ENCODE peak calls at places on chromosomes 4 and X, in nine cellular contexts. T, P, I, K, S, V, N, H and M are unnamed samples.

GRCh38 chr4:159856451-159856850 is 753.6 kb downstream of the RAPGEF2 start:
- DNase-seq in V (no peak), N (no peak), K (no peak), H (no peak), I (no peak), P (no peak), S (no peak), T (no peak), M (no peak)

GRCh38 chrX:71222929-71223328 is at the start of gene GJB1:
- DNase-seq in I (no peak), T (no peak), V (no peak), H (no peak), K (no peak), N (no peak), P (no peak), S (no peak), M (no peak)

GRCh38 chrX:54550821-54551220 is 20.8 kb downstream of the GNL3L start:
- DNase-seq in H (no peak), T (no peak), S (no peak), K (no peak), V (no peak), I (no peak), P (no peak), N (no peak), M (no peak)

GRCh38 chr4:112747035-112747434 is 110.1 kb downstream of the LARP7 start:
- DNase-seq in N (no peak), S (no peak), T (no peak), H (no peak), I (no peak), K (no peak), P (no peak), V (no peak), M (no peak)

GRCh38 chr4:7978489-7978888 is 38.8 kb upstream of the AFAP1 start:
- DNase-seq in K (no peak), N (no peak), T (peak; percentile 43), S (peak; percentile 77), I (peak; percentile 80), V (no peak), P (no peak), H (no peak), M (peak; percentile 37)

GRCh38 chr4:10124167-10124930 is 7.8 kb upstream of the WDR1 start:
- DNase-seq in T (no peak), P (no peak), S (no peak), K (no peak), N (no peak), V (no peak), H (no peak), I (no peak), M (no peak)

GRCh38 chr4:101597204-101597603 is 193.3 kb upstream of the BANK1 start:
- DNase-seq in S (no peak), I (peak; percentile 21), H (peak; percentile 5), T (no peak), V (no peak), N (no peak), K (no peak), P (no peak), M (no peak)

GRCh38 chr4:99361268-99361922 is 8.8 kb upstream of the ADH1C start:
- DNase-seq in S (no peak), N (no peak), H (no peak), V (no peak), T (no peak), P (no peak), K (no peak), I (no peak), M (no peak)

GRCh38 chrX:45719751-45720501 is 519.2 kb upstream of the DIPK2B start:
- DNase-seq in I (no peak), H (no peak), N (no peak), P (no peak), K (no peak), S (no peak), T (no peak), V (no peak), M (no peak)

GRCh38 chr4:178823673-178824072 is 1381.4 kb upstream of the AGA start:
- DNase-seq in S (no peak), N (no peak), T (no peak), P (no peak), H (no peak), V (no peak), I (no peak), K (no peak), M (no peak)

GRCh38 chr4:105306158-105306781 is 159.6 kb downstream of the TET2 start:
- DNase-seq in I (no peak), N (no peak), H (peak; percentile 91), T (no peak), K (no peak), S (no peak), V (no peak), P (no peak), M (no peak)

GRCh38 chrX:10157545-10157944 is 770 bp downstream of the CLCN4 start:
- DNase-seq in T (no peak), I (peak; percentile 9), K (no peak), N (peak; percentile 26), H (no peak), V (no peak), S (no peak), P (no peak), M (no peak)

GRCh38 chrX:2650865-2651264 is 40.2 kb upstream of the CD99 start:
- DNase-seq in I (no peak), T (no peak), P (no peak), H (no peak), V (no peak), N (no peak), S (no peak), K (no peak), M (no peak)

GRCh38 chr4:74471228-74471627 is 26.3 kb downstream of the AREG start:
- DNase-seq in H (no peak), V (no peak), S (no peak), K (no peak), I (no peak), P (no peak), T (no peak), N (no peak), M (no peak)

GRCh38 chrX:11741574-11741973 is 16.5 kb upstream of the MSL3 start:
- DNase-seq in P (no peak), I (no peak), S (no peak), V (no peak), K (no peak), T (no peak), N (no peak), H (no peak), M (no peak)

GRCh38 chr4:112140536-112140935 is 4.7 kb upstream of the FAM241A start:
- DNase-seq in H (no peak), V (no peak), I (no peak), P (no peak), S (no peak), K (no peak), T (no peak), N (no peak), M (no peak)

GRCh38 chrX:22194207-22194606 is 78.5 kb upstream of the CBLL2 start:
- DNase-seq in H (no peak), S (no peak), P (no peak), T (no peak), I (no peak), N (no peak), K (no peak), V (no peak), M (no peak)

GRCh38 chr4:82232891-82233290 is 140.9 kb downstream of the HNRNPD start:
- DNase-seq in T (no peak), H (no peak), K (no peak), V (no peak), P (peak; percentile 15), I (no peak), S (no peak), N (no peak), M (no peak)

GRCh38 chrX:150694738-150695410 is 1.7 kb downstream of the MTMR1 start:
- DNase-seq in H (no peak), T (no peak), V (no peak), I (no peak), P (no peak), N (no peak), S (no peak), K (no peak), M (no peak)